ENCODE peak calls at places on chromosomes 11 and 22, in eight cellular contexts. W is Peyer's patch, M is HCT116, T is testis, F is stomach, Y is A549, Q is body of pancreas, L is K562. V is an unnamed sample.

GRCh38 chr11:46429709-46430108 is 38.1 kb upstream of the CHRM4 start:
- DNase-seq in W (no peak), M (no peak), T (no peak), F (no peak), Y (no peak), Q (no peak), L (no peak), V (no peak)

GRCh38 chr11:123406441-123407123 is 23.5 kb upstream of the GRAMD1B start:
- DNase-seq in W (no peak), M (no peak), T (no peak), F (no peak), Y (no peak), Q (no peak), L (no peak), V (no peak)

GRCh38 chr22:49971232-49972162 is 10.9 kb downstream of the PIM3 start:
- DNase-seq in W (peak; percentile 68), M (no peak), T (peak; percentile 84), F (peak; percentile 93), Y (peak; percentile 84), Q (peak; percentile 78), L (peak; percentile 81), V (peak; percentile 90)

GRCh38 chr11:78074756-78075155 is 4.9 kb downstream of the NDUFC2 start:
- DNase-seq in W (no peak), M (no peak), T (no peak), F (no peak), Y (no peak), Q (no peak), L (peak; percentile 31), V (no peak)

GRCh38 chr11:134654161-134654915 is 242.3 kb upstream of the B3GAT1 start:
- DNase-seq in W (no peak), M (no peak), T (no peak), F (peak; percentile 11), Y (no peak), Q (no peak), L (no peak), V (peak; percentile 17)

GRCh38 chr11:131867457-131868257 is 497.2 kb downstream of the NTM start:
- DNase-seq in W (no peak), M (no peak), T (peak; percentile 75), F (peak; percentile 34), Y (peak; percentile 16), Q (peak; percentile 72), L (no peak), V (peak; percentile 47)

GRCh38 chr11:112016765-112017356 is 8.3 kb upstream of the DLAT start:
- DNase-seq in W (no peak), M (no peak), T (no peak), F (no peak), Y (no peak), Q (peak; percentile 45), L (no peak), V (peak; percentile 66)

GRCh38 chr11:69653406-69653960 is 12.5 kb downstream of the CCND1 start:
- DNase-seq in W (no peak), M (no peak), T (no peak), F (no peak), Y (no peak), Q (no peak), L (no peak), V (no peak)

GRCh38 chr22:23128269-23129108 is 13.3 kb downstream of the RSPH14 start:
- DNase-seq in W (peak; percentile 76), M (peak; percentile 59), T (peak; percentile 84), F (peak; percentile 84), Y (peak; percentile 58), Q (peak; percentile 69), L (peak; percentile 61), V (peak; percentile 91)

GRCh38 chr22:32628626-32629587 is 154.3 kb downstream of the FBXO7 start:
- DNase-seq in W (no peak), M (no peak), T (no peak), F (no peak), Y (no peak), Q (no peak), L (no peak), V (no peak)

DNA sequence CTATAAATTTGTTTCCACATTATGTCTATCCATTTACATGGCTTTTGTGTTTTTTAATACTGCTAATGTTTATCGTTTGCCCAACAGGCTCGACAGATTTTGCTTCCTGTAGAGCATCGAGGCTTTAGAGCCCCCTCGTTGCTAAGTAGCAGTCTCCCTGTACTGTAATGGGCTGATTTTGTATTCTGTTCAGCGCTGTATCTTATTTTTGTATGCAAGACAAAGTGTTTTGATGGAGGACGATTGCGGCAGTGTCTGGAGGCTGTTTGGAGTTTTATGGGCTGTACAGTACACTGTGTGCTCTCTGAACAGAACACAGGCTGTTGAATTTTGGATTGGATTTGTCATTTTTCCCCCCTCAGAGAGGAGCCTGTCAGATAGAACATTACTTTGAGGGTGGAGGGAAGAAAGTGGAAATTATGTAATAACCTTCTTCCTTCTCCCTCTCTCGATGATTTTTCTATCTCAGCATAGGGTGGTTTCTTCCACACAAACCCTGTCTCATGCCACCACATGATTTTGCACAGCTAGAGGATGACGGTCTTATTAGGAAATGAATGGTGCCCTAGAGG is 104.4 kb downstream of the ZBTB16 start:
- DNase-seq in W (no peak), M (no peak), T (peak; percentile 56), F (no peak), Y (no peak), Q (peak; percentile 58), L (no peak), V (no peak)
- H3K27ac ChIP-seq in W (peak overlapping the region; percentile 97), M (no peak overlapping the region), T (peak overlapping the region; percentile 98), F (peak overlapping the region; percentile 99), Y (no peak overlapping the region), Q (peak overlapping the region; percentile 99), L (no peak overlapping the region), V (peak overlapping the region; percentile 98)

GRCh38 chr11:86955111-86955673 is at the start of gene FZD4:
- DNase-seq in W (peak; percentile 58), M (peak; percentile 48), T (peak; percentile 93), F (peak; percentile 93), Y (peak; percentile 88), Q (peak; percentile 91), L (peak; percentile 98), V (peak; percentile 93)
- TF ChIP-seq POLR2A in W (peak; percentile 39), M (no peak), T (no peak), F (no peak), Y (peak; percentile 89), Q (peak; percentile 60), L (peak; percentile 58), V (peak; percentile 97)

GRCh38 chr11:118929496-118930151 is 3.9 kb upstream of the BCL9L start:
- DNase-seq in W (peak; percentile 87), M (peak; percentile 89), T (peak; percentile 89), F (peak; percentile 93), Y (peak; percentile 92), Q (peak; percentile 95), L (peak; percentile 61), V (peak; percentile 93)
- H3K27ac ChIP-seq in W (peak overlapping the region; percentile 98), M (peak overlapping the region; percentile 100), T (peak overlapping the region; percentile 99), F (peak overlapping the region; percentile 99), Y (peak overlapping the region; percentile 98), Q (peak overlapping the region; percentile 96), L (peak overlapping the region; percentile 41), V (peak overlapping the region; percentile 98)

GRCh38 chr11:119029340-119030028 is 1.2 kb downstream of the SLC37A4 start:
- DNase-seq in W (no peak), M (no peak), T (peak; percentile 63), F (peak; percentile 78), Y (no peak), Q (peak; percentile 94), L (peak; percentile 43), V (no peak)

GRCh38 chr11:119030029-119030328 is 698 bp downstream of the SLC37A4 start:
- DNase-seq in W (no peak), M (no peak), T (no peak), F (no peak), Y (no peak), Q (no peak), L (no peak), V (no peak)

GRCh38 chr11:119029069-119029339 is 1.7 kb downstream of the SLC37A4 start:
- DNase-seq in W (no peak), M (no peak), T (no peak), F (no peak), Y (no peak), Q (no peak), L (no peak), V (no peak)

GRCh38 chr11:119031912-119032280 is 1.2 kb upstream of the SLC37A4 start:
- DNase-seq in W (no peak), M (no peak), T (no peak), F (no peak), Y (no peak), Q (no peak), L (no peak), V (no peak)

GRCh38 chr11:119030329-119031047 is at the start of gene SLC37A4:
- DNase-seq in W (peak; percentile 98), M (peak; percentile 97), T (peak; percentile 99), F (peak; percentile 99), Y (peak; percentile 97), Q (peak; percentile 99), L (peak; percentile 95), V (peak; percentile 99)
- TF ChIP-seq POLR2A in W (peak; percentile 51), M (peak; percentile 74), T (no peak), F (no peak), Y (peak; percentile 56), Q (peak; percentile 83), L (peak; percentile 73), V (peak; percentile 19)

V was measured in adrenal gland.